ENCODE peak calls at places on chromosomes 3 and 15, in seven cellular contexts. V is fibroblast of the aortic adventitia; K is nucleus accumbens; S is stimulated activated CD8-positive, alpha-beta memory T cell treated with anti-CD3 and anti-CD28 coated beads, Interleukin-4, amount 100 ng/mL, for 4 hours; H is left cardiac atrium; B is tibial artery; C is H1. M is an unnamed sample.

GRCh38 chr3:136750922-136751258 is 1.3 kb downstream of the STAG1 start:
- DNase-seq in C (no peak), B (no peak), K (no peak), V (peak; percentile 85), H (no peak), S (no peak), M (no peak)

GRCh38 chr3:156795890-156796451 is 30.2 kb upstream of the LEKR1 start:
- DNase-seq in S (no peak), K (no peak), B (no peak), H (no peak), C (no peak), V (peak; percentile 7), M (no peak)

GRCh38 chr3:126355777-126356372 is 1.3 kb downstream of the KLF15 start:
- DNase-seq in H (peak; percentile 98), B (peak; percentile 99), C (peak; percentile 87), V (peak; percentile 88), K (peak; percentile 95), S (no peak), M (peak; percentile 100)

GRCh38 chr3:102360211-102360610 is 74.6 kb upstream of the ZPLD1 start:
- DNase-seq in B (no peak), H (no peak), S (no peak), K (no peak), V (no peak), C (no peak), M (no peak)

GRCh38 chr15:74497584-74497983 is 36.6 kb upstream of the UBL7 start:
- DNase-seq in S (no peak), B (no peak), K (no peak), V (peak; percentile 19), H (no peak), C (no peak), M (no peak)

GRCh38 chr3:24657870-24658535 is 163.4 kb upstream of the THRB start:
- DNase-seq in S (no peak), B (no peak), K (no peak), V (no peak), H (no peak), C (no peak), M (no peak)

GRCh38 chr15:48631191-48631770 is 14.2 kb downstream of the FBN1 start:
- DNase-seq in K (no peak), V (peak; percentile 66), S (no peak), B (no peak), H (peak; percentile 63), C (no peak), M (no peak)

GRCh38 chr3:117252651-117253050 is 543.1 kb downstream of the TUSC7 start:
- DNase-seq in H (no peak), S (no peak), C (no peak), V (no peak), B (no peak), K (no peak), M (no peak)

GRCh38 chr15:100580414-100580813 is 21.6 kb downstream of the LINS1 start:
- DNase-seq in V (no peak), K (no peak), H (no peak), S (no peak), B (no peak), C (no peak), M (no peak)

GRCh38 chr15:96181873-96182301 is 148.6 kb upstream of the NR2F2 start:
- DNase-seq in K (no peak), H (peak; percentile 66), B (peak; percentile 66), V (peak; percentile 96), S (no peak), C (no peak), M (peak; percentile 66)

GRCh38 chr15:25985179-25985578 is 122.1 kb upstream of the ATP10A start:
- DNase-seq in B (no peak), K (no peak), V (no peak), H (no peak), C (no peak), S (no peak), M (no peak)

GRCh38 chr3:108183178-108183577 is 39.0 kb downstream of the IFT57 start:
- DNase-seq in V (no peak), S (no peak), H (no peak), K (no peak), B (no peak), C (no peak), M (no peak)

GRCh38 chr15:55708720-55709119 is 34.2 kb downstream of the PRTG start:
- DNase-seq in B (no peak), V (no peak), K (no peak), C (no peak), S (no peak), H (no peak), M (no peak)

GRCh38 chr15:31469801-31470545 is 143.3 kb downstream of the KLF13 start:
- DNase-seq in B (no peak), S (no peak), H (no peak), K (no peak), V (no peak), C (peak; percentile 13), M (peak; percentile 34)

GRCh38 chr15:39828374-39828931 is 45.8 kb upstream of the FSIP1 start:
- DNase-seq in K (no peak), V (peak; percentile 60), S (no peak), C (no peak), H (peak; percentile 24), B (no peak), M (no peak)

GRCh38 chr3:39141211-39141995 is 12.0 kb downstream of the CSRNP1 start:
- DNase-seq in B (peak; percentile 20), S (no peak), C (no peak), H (peak; percentile 78), V (peak; percentile 63), K (no peak), M (no peak)

GRCh38 chr3:195794708-195795107 is 17.0 kb downstream of the MUC4 start:
- DNase-seq in S (no peak), C (no peak), V (no peak), B (no peak), H (no peak), K (no peak), M (no peak)

GRCh38 chr3:15345051-15345607 is 12.7 kb upstream of the SH3BP5 start:
- DNase-seq in B (no peak), H (no peak), V (no peak), S (no peak), C (no peak), K (no peak), M (no peak)

GRCh38 chr3:54042259-54042823 is 80.0 kb upstream of the CACNA2D3 start:
- DNase-seq in H (no peak), B (no peak), K (no peak), C (no peak), S (no peak), V (no peak), M (no peak)

GRCh38 chr3:4063916-4064592 is 239.1 kb upstream of the SETMAR start:
- DNase-seq in B (no peak), H (no peak), S (no peak), K (no peak), C (no peak), V (no peak), M (no peak)

GRCh38 chr3:18143258-18143780 is 281.8 kb downstream of the SATB1 start:
- DNase-seq in K (no peak), H (no peak), C (no peak), V (no peak), S (no peak), B (no peak), M (no peak)

GRCh38 chr3:45497963-45498362 is 96.6 kb upstream of the LIMD1 start:
- DNase-seq in K (no peak), C (no peak), S (no peak), H (no peak), V (no peak), B (no peak), M (no peak)

GRCh38 chr3:87997298-87997697 is 61.5 kb downstream of the CGGBP1 start:
- DNase-seq in B (peak; percentile 34), K (no peak), V (peak; percentile 18), H (no peak), C (no peak), S (no peak), M (no peak)

GRCh38 chr3:36579746-36580145 is 184.6 kb downstream of the DCLK3 start:
- DNase-seq in V (no peak), B (no peak), S (no peak), K (no peak), C (no peak), H (no peak), M (no peak)

GRCh38 chr3:62238431-62238830 is 134.9 kb downstream of the FEZF2 start:
- DNase-seq in S (no peak), C (no peak), V (no peak), H (no peak), K (no peak), B (no peak), M (no peak)

GRCh38 chr3:74824366-74824765 is 209.9 kb upstream of the CNTN3 start:
- DNase-seq in K (no peak), V (no peak), H (no peak), B (no peak), S (no peak), C (no peak), M (no peak)

GRCh38 chr3:4271834-4272233 is 31.3 kb upstream of the SETMAR start:
- DNase-seq in B (no peak), C (no peak), K (no peak), H (no peak), V (peak; percentile 39), S (no peak), M (no peak)

GRCh38 chr15:94196536-94196935 is 34.8 kb upstream of the MCTP2 start:
- DNase-seq in V (no peak), K (no peak), C (no peak), S (no peak), H (no peak), B (no peak), M (no peak)

GRCh38 chr3:18740631-18741583 is 315.8 kb upstream of the SATB1 start:
- DNase-seq in V (no peak), B (no peak), S (peak; percentile 43), C (no peak), K (no peak), H (no peak), M (no peak)

GRCh38 chr3:125137432-125138033 is 75.0 kb downstream of the SLC12A8 start:
- DNase-seq in K (no peak), V (peak; percentile 95), H (no peak), S (no peak), C (no peak), B (peak; percentile 54), M (no peak)

GRCh38 chr15:100394726-100395125 is 53.0 kb upstream of the ADAMTS17 start:
- DNase-seq in H (no peak), K (no peak), S (no peak), B (no peak), C (no peak), V (no peak), M (no peak)

GRCh38 chr3:195101927-195102608 is 168.9 kb downstream of the XXYLT1 start:
- DNase-seq in S (no peak), K (no peak), H (no peak), B (no peak), C (no peak), V (no peak), M (no peak)

GRCh38 chr3:148955544-148956346 is 35.6 kb upstream of the GYG1 start:
- DNase-seq in K (no peak), H (peak; percentile 43), V (peak; percentile 98), C (peak; percentile 53), S (no peak), B (peak; percentile 69), M (peak; percentile 66)

GRCh38 chr15:77542491-77543001 is 90.2 kb downstream of the LINGO1 start:
- DNase-seq in H (no peak), S (no peak), B (no peak), K (no peak), C (no peak), V (peak; percentile 13), M (no peak)

GRCh38 chr15:97955040-97955439 is 5.5 kb upstream of the ARRDC4 start:
- DNase-seq in K (no peak), C (no peak), H (no peak), V (no peak), B (no peak), S (no peak), M (no peak)

GRCh38 chr3:104582092-104582491 is 784.6 kb upstream of the ALCAM start:
- DNase-seq in H (no peak), K (no peak), S (no peak), V (no peak), C (no peak), B (no peak), M (no peak)

GRCh38 chr15:44489464-44489863 is 47.5 kb upstream of the EIF3J start:
- DNase-seq in C (no peak), H (no peak), V (peak; percentile 76), B (no peak), S (no peak), K (no peak), M (no peak)

GRCh38 chr3:149015383-149015782 is 24.0 kb downstream of the GYG1 start:
- DNase-seq in C (no peak), V (peak; percentile 15), H (no peak), S (no peak), B (no peak), K (no peak), M (no peak)